ENCODE peak calls at places on chromosomes 6 and 20, in five cellular contexts. M, E, S, X and I are unnamed samples.

GRCh38 chr6:164013480-164014208 is 599.1 kb downstream of the QKI start:
- DNase-seq in M (no peak), E (no peak), S (no peak), X (no peak), I (no peak)

GRCh38 chr6:156685823-156686428 is 91.3 kb upstream of the ARID1B start:
- DNase-seq in M (no peak), E (no peak), S (no peak), X (no peak), I (no peak)

GRCh38 chr6:22024004-22024403 is 272.8 kb downstream of the PRL start:
- DNase-seq in M (no peak), E (no peak), S (no peak), X (no peak), I (no peak)

GRCh38 chr20:3446779-3447178 is 24.0 kb upstream of the ATRN start:
- DNase-seq in M (no peak), E (no peak), S (no peak), X (no peak), I (no peak)

GRCh38 chr6:18101271-18101670 is 21.2 kb downstream of the NHLRC1 start:
- DNase-seq in M (no peak), E (no peak), S (no peak), X (no peak), I (no peak)

GRCh38 chr20:57013741-57014140 is 252.7 kb downstream of the BMP7 start:
- DNase-seq in M (no peak), E (no peak), S (no peak), X (no peak), I (no peak)

GRCh38 chr6:112029045-112029822 is 24.7 kb upstream of the CCN6 start:
- DNase-seq in M (peak), E (peak), S (peak), X (peak), I (no peak)

GRCh38 chr6:134502614-134503541 is 185.0 kb upstream of the SGK1 start:
- DNase-seq in M (no peak), E (no peak), S (peak), X (no peak), I (no peak)

GRCh38 chr20:31595654-31596411 is 9.3 kb upstream of the ID1 start:
- DNase-seq in M (no peak), E (no peak), S (no peak), X (no peak), I (no peak)

GRCh38 chr6:110815260-110816109 is at the start of gene CDK19:
- DNase-seq in M (peak), E (peak), S (peak), X (peak), I (peak)

GRCh38 chr6:27517928-27518787 is 45.3 kb upstream of the ZNF184 start:
- DNase-seq in M (no peak), E (no peak), S (no peak), X (no peak), I (peak)

GRCh38 chr6:33324139-33324538 is 6.6 kb upstream of the ZBTB22 start:
- DNase-seq in M (no peak), E (no peak), S (no peak), X (no peak), I (no peak)

GRCh38 chr6:41428995-41429417 is 93.6 kb downstream of the NCR2 start:
- DNase-seq in M (no peak), E (no peak), S (no peak), X (no peak), I (no peak)

GRCh38 chr6:142286088-142286409 is 15.8 kb upstream of the ADGRG6 start:
- DNase-seq in M (no peak), E (no peak), S (no peak), X (no peak), I (no peak)

GRCh38 chr6:141153563-141153962 is 979.2 kb upstream of the GJE1 start:
- DNase-seq in M (no peak), E (no peak), S (no peak), X (no peak), I (no peak)

GRCh38 chr20:62573856-62574611 is 68.3 kb upstream of the SLCO4A1 start:
- DNase-seq in M (no peak), E (no peak), S (no peak), X (no peak), I (no peak)

GRCh38 chr20:54190200-54190599 is 16.4 kb upstream of the CYP24A1 start:
- DNase-seq in M (no peak), E (no peak), S (no peak), X (no peak), I (no peak)

GRCh38 chr6:163085426-163085825 is 329.1 kb upstream of the QKI start:
- DNase-seq in M (no peak), E (no peak), S (no peak), X (no peak), I (no peak)

GRCh38 chr20:32445539-32446273 is 87.6 kb downstream of the ASXL1 start:
- DNase-seq in M (no peak), E (no peak), S (no peak), X (no peak), I (no peak)

GRCh38 chr6:89032599-89032998 is 48.0 kb upstream of the PNRC1 start:
- DNase-seq in M (no peak), E (no peak), S (no peak), X (no peak), I (no peak)

GRCh38 chr6:20211941-20212391 is 303 bp downstream of the MBOAT1 start:
- DNase-seq in M (no peak), E (peak), S (no peak), X (no peak), I (no peak)

GRCh38 chr6:14814016-14814415 is 431.9 kb upstream of the JARID2 start:
- DNase-seq in M (no peak), E (no peak), S (no peak), X (no peak), I (no peak)

GRCh38 chr20:58566981-58567380 is 51.8 kb upstream of the APCDD1L start:
- DNase-seq in M (no peak), E (no peak), S (no peak), X (no peak), I (no peak)

GRCh38 chr20:21511485-21511849 is 2.4 kb downstream of the NKX2-2 start:
- DNase-seq in M (no peak), E (no peak), S (peak), X (no peak), I (no peak)

GRCh38 chr6:127630800-127631199 is 53.8 kb downstream of the C6orf58 start:
- DNase-seq in M (no peak), E (no peak), S (no peak), X (no peak), I (no peak)

GRCh38 chr20:58229198-58229802 is 847 bp upstream of the ANKRD60 start:
- DNase-seq in M (no peak), E (no peak), S (no peak), X (no peak), I (no peak)

GRCh38 chr6:100112855-100113508 is 119.0 kb upstream of the MCHR2 start:
- DNase-seq in M (no peak), E (no peak), S (no peak), X (no peak), I (no peak)

GRCh38 chr6:166251655-166252054 is 56.5 kb downstream of the PRR18 start:
- DNase-seq in M (no peak), E (no peak), S (no peak), X (no peak), I (no peak)

GRCh38 chr6:31736768-31737314 is 511 bp upstream of the CLIC1 start:
- DNase-seq in M (no peak), E (no peak), S (no peak), X (no peak), I (no peak)

GRCh38 chr6:3418521-3419060 is 38.3 kb downstream of the SLC22A23 start:
- DNase-seq in M (no peak), E (no peak), S (no peak), X (no peak), I (no peak)

GRCh38 chr20:36474563-36474962 is 66.8 kb upstream of the MYL9 start:
- DNase-seq in M (no peak), E (no peak), S (no peak), X (no peak), I (no peak)

GRCh38 chr20:19975436-19975799 is 41.7 kb upstream of the NAA20 start:
- DNase-seq in M (no peak), E (no peak), S (peak), X (no peak), I (no peak)

GRCh38 chr6:83853178-83853967 is at the start of gene RIPPLY2:
- DNase-seq in M (no peak), E (no peak), S (peak), X (peak), I (peak)

GRCh38 chr6:80674669-80675068 is 568.2 kb downstream of the BCKDHB start:
- DNase-seq in M (no peak), E (no peak), S (no peak), X (no peak), I (no peak)

GRCh38 chr6:81739230-81740195 is 13.0 kb downstream of the TENT5A start:
- DNase-seq in M (no peak), E (no peak), S (no peak), X (no peak), I (no peak)

GRCh38 chr6:31558631-31559500 is 11.5 kb downstream of the NFKBIL1 start:
- DNase-seq in M (peak), E (peak), S (peak), X (peak), I (no peak)

GRCh38 chr20:44056010-44056698 is 130.8 kb downstream of the JPH2 start:
- DNase-seq in M (peak), E (peak), S (peak), X (peak), I (no peak)

GRCh38 chr6:2505624-2506023 is 245.1 kb downstream of the MYLK4 start:
- DNase-seq in M (no peak), E (no peak), S (no peak), X (no peak), I (no peak)

GRCh38 chr6:167898673-167899311 is 72.1 kb downstream of the AFDN start:
- DNase-seq in M (no peak), E (no peak), S (no peak), X (no peak), I (no peak)